ENCODE peak calls at places on chromosomes 16 and 17, in eight cellular contexts. M is uterus, I is PC-3, Z is upper lobe of left lung, D is psoas muscle, H is mammary epithelial cell, V is pancreas, F is tibial artery. N is an unnamed sample. For H3K27me3 and H3K36me3, the result is how much of the 10 kb centered on the place peaks cover.

GRCh38 chr17:49227436-49228261 is 2.9 kb downstream of the PHOSPHO1 start:
- DNase-seq in M (peak), I (peak), Z (peak), D (peak), H (peak), V (peak), F (peak), N (peak)

GRCh38 chr16:35664091-35664693 is 2204.8 kb downstream of the TP53TG3F start:
- DNase-seq in M (no peak), I (no peak), Z (no peak), D (no peak), H (no peak), V (no peak), F (peak), N (no peak)

GRCh38 chr16:81535679-81536360 is 91.2 kb downstream of the CMIP start:
- DNase-seq in M (no peak), I (no peak), Z (no peak), D (no peak), H (no peak), V (no peak), F (no peak), N (no peak)

GRCh38 chr17:49459401-49459984 is 35.6 kb upstream of the NGFR start:
- DNase-seq in M (no peak), I (no peak), Z (no peak), D (no peak), H (no peak), V (no peak), F (no peak), N (no peak)

GRCh38 chr17:66542967-66543525 is 240.6 kb downstream of the PRKCA start:
- DNase-seq in M (no peak), I (peak), Z (no peak), D (no peak), H (no peak), V (no peak), F (no peak), N (peak)

GRCh38 chr17:42178817-42179216 is 2.1 kb downstream of the KCNH4 start:
- DNase-seq in M (no peak), I (no peak), Z (no peak), D (no peak), H (no peak), V (no peak), F (no peak), N (no peak)

GRCh38 chr16:2882460-2883026 is 472 bp upstream of the FLYWCH2 start:
- DNase-seq in M (peak), I (peak), Z (peak), D (peak), H (peak), V (peak), F (peak), N (peak)

GRCh38 chr17:63382136-63382535 is 64.0 kb downstream of the CYB561 start:
- DNase-seq in M (no peak), I (no peak), Z (no peak), D (no peak), H (no peak), V (no peak), F (no peak), N (no peak)

GRCh38 chr16:14301150-14302030 is 230.3 kb downstream of the MRTFB start:
- DNase-seq in M (peak), I (peak), Z (no peak), D (peak), H (peak), V (peak), F (peak), N (no peak)

GRCh38 chr16:64412578-64413280 is 709.1 kb downstream of the CDH11 start:
- DNase-seq in M (no peak), I (peak), Z (no peak), D (no peak), H (peak), V (no peak), F (no peak), N (no peak)

GRCh38 chr17:44363613-44364159 is at the start of gene FAM171A2:
- DNase-seq in M (no peak), I (peak), Z (peak), D (peak), H (peak), V (peak), F (peak), N (peak)

GRCh38 chr16:83682858-83683235 is 124.9 kb upstream of the HSBP1 start:
- DNase-seq in M (no peak), I (no peak), Z (no peak), D (no peak), H (no peak), V (no peak), F (no peak), N (no peak)

GRCh38 chr16:57401943-57402640 is 2.5 kb upstream of the CCL17 start:
- DNase-seq in M (no peak), I (no peak), Z (no peak), D (peak), H (no peak), V (no peak), F (no peak), N (no peak)

GRCh38 chr17:30970757-30971567 is at the start of gene RNF135:
- DNase-seq in M (peak), I (peak), Z (peak), D (peak), H (peak), V (peak), F (peak), N (peak)

GRCh38 chr17:41559548-41559947 is 12.3 kb downstream of the KRT9 start:
- DNase-seq in M (no peak), I (no peak), Z (no peak), D (no peak), H (peak), V (no peak), F (no peak), N (no peak)

GRCh38 chr16:4454618-4455017 is 19.8 kb downstream of the NMRAL1 start:
- DNase-seq in M (no peak), I (no peak), Z (no peak), D (peak), H (no peak), V (peak), F (no peak), N (no peak)

GRCh38 chr17:19645608-19646250 is 2.8 kb upstream of the ALDH3A2 start:
- DNase-seq in M (no peak), I (peak), Z (peak), D (no peak), H (no peak), V (no peak), F (peak), N (no peak)

GRCh38 chr16:50859628-50860360 is 117.9 kb downstream of the CYLD start:
- DNase-seq in M (no peak), I (no peak), Z (no peak), D (no peak), H (no peak), V (no peak), F (no peak), N (no peak)

GRCh38 chr17:80720624-80721577 is 176.3 kb downstream of the RPTOR start:
- DNase-seq in M (no peak), I (peak), Z (no peak), D (no peak), H (peak), V (peak), F (no peak), N (peak)

GRCh38 chr17:80432961-80433550 is 18.1 kb downstream of the ENDOV start:
- DNase-seq in M (no peak), I (no peak), Z (no peak), D (peak), H (no peak), V (no peak), F (no peak), N (no peak)

GRCh38 chr17:18074566-18075272 is 13.0 kb upstream of the DRG2 start:
- DNase-seq in M (no peak), I (no peak), Z (no peak), D (no peak), H (no peak), V (no peak), F (no peak), N (no peak)

GRCh38 chr16:84369938-84370627 is 1.7 kb downstream of the ATP2C2 start:
- DNase-seq in M (no peak), I (peak), Z (peak), D (no peak), H (peak), V (no peak), F (no peak), N (no peak)

GRCh38 chr17:10314332-10314731 is 58.5 kb downstream of the MYH13 start:
- DNase-seq in M (no peak), I (no peak), Z (no peak), D (no peak), H (no peak), V (no peak), F (no peak), N (no peak)

GRCh38 chr17:65987988-65988387 is 203.9 kb downstream of the CEP112 start:
- DNase-seq in M (no peak), I (peak), Z (no peak), D (no peak), H (peak), V (no peak), F (no peak), N (peak)

GRCh38 chr16:55623640-55624039 is 32.1 kb upstream of the SLC6A2 start:
- DNase-seq in M (no peak), I (no peak), Z (no peak), D (no peak), H (no peak), V (no peak), F (no peak), N (no peak)

GRCh38 chr17:7241047-7241733 is 1.1 kb downstream of the GABARAP start:
- DNase-seq in M (no peak), I (no peak), Z (no peak), D (no peak), H (no peak), V (no peak), F (no peak), N (no peak)

GRCh38 chr16:86930001-86930400 is 351.7 kb downstream of the FOXL1 start:
- DNase-seq in M (no peak), I (no peak), Z (no peak), D (no peak), H (no peak), V (no peak), F (no peak), N (no peak)

GRCh38 chr17:2070241-2071023 is 15.5 kb downstream of the HIC1 start:
- DNase-seq in M (peak), I (no peak), Z (no peak), D (no peak), H (no peak), V (peak), F (no peak), N (peak)

GRCh38 chr16:88882358-88883030 is 16.0 kb upstream of the PABPN1L start:
- DNase-seq in M (no peak), I (peak), Z (no peak), D (no peak), H (no peak), V (no peak), F (no peak), N (no peak)

GRCh38 chr16:50245417-50246298 is 20.7 kb upstream of the ADCY7 start:
- DNase-seq in M (no peak), I (peak), Z (peak), D (no peak), H (peak), V (no peak), F (peak), N (peak)

GRCh38 chr17:77733576-77734296 is 224.8 kb upstream of the TNRC6C start:
- DNase-seq in M (no peak), I (no peak), Z (peak), D (no peak), H (no peak), V (no peak), F (peak), N (no peak)

GRCh38 chr17:80050706-80051105 is 14.3 kb downstream of the CCDC40 start:
- DNase-seq in M (no peak), I (no peak), Z (no peak), D (no peak), H (no peak), V (no peak), F (no peak), N (no peak)

GRCh38 chr16:67149276-67150057 is 1.3 kb downstream of the B3GNT9 start:
- DNase-seq in M (no peak), I (no peak), Z (no peak), D (no peak), H (no peak), V (peak), F (no peak), N (no peak)
- H3K4me3 ChIP-seq in M (no peak), I (no peak), Z (no peak), D (peak), H (peak), V (no peak), F (no peak), N (peak)

GRCh38 chr16:89919535-89920406 is 1.1 kb downstream of the MC1R start:
- DNase-seq in M (no peak), I (no peak), Z (no peak), D (no peak), H (no peak), V (peak), F (no peak), N (no peak)

GRCh38 chr16:89922477-89922883 is 662 bp upstream of the TUBB3 start:
- DNase-seq in M (peak), I (peak), Z (peak), D (peak), H (peak), V (peak), F (peak), N (peak)

GRCh38 chr16:89921131-89921698 is 1.9 kb upstream of the TUBB3 start:
- DNase-seq in M (no peak), I (no peak), Z (no peak), D (no peak), H (no peak), V (peak), F (no peak), N (no peak)

GRCh38 chr16:89921699-89922476 is 1.3 kb upstream of the TUBB3 start:
- DNase-seq in M (peak), I (peak), Z (peak), D (peak), H (peak), V (no peak), F (peak), N (peak)

DNA sequence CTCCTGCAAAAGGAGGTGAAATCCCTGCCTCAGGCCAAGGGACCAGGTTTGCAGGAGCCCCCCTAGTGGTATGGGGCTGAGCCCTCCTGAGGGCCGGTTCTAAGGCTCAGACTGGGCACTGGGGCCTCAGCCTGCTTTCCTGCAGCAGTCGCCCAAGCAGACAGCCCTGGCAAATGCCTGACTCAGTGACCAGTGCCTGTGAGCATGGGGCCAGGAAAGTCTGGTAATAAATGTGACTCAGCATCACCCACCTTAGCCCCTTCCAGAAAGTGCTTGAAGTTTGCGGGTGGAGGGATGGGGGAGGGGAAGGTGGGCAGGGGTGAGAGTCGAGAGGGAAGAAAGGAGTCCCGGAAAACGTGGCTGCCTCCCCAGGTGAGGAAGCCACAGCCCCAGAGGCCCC is 2.1 kb downstream of the MC1R start:
- DNase-seq in M (no peak), I (no peak), Z (no peak), D (no peak), H (no peak), V (peak), F (no peak), N (no peak)
- H3K27me3 ChIP-seq in M (under half), I (under half), Z (under half), D (half or more), H (under half), V (under half), F (under half), N (under half)

GRCh38 chr16:1371054-1371978 is 19.6 kb downstream of the GNPTG start:
- DNase-seq in M (no peak), I (no peak), Z (no peak), D (no peak), H (no peak), V (no peak), F (no peak), N (no peak)
- H3K36me3 ChIP-seq in M (under half), I (under half), Z (under half), D (under half), H (under half), V (under half), F (under half), N (under half)

GRCh38 chr17:27424516-27424915 is 31.7 kb upstream of the KSR1 start:
- DNase-seq in M (no peak), I (no peak), Z (no peak), D (no peak), H (no peak), V (no peak), F (peak), N (no peak)
- H3K4me3 ChIP-seq in M (no peak), I (no peak), Z (no peak), D (no peak), H (no peak), V (no peak), F (no peak), N (no peak)

GRCh38 chr16:85473326-85473725 is 139.8 kb upstream of the GSE1 start:
- DNase-seq in M (no peak), I (no peak), Z (no peak), D (no peak), H (no peak), V (no peak), F (no peak), N (no peak)

GRCh38 chr16:85472514-85472913 is 140.6 kb upstream of the GSE1 start:
- DNase-seq in M (no peak), I (no peak), Z (no peak), D (no peak), H (no peak), V (no peak), F (no peak), N (no peak)

GRCh38 chr16:85471469-85472431 is 141.4 kb upstream of the GSE1 start:
- DNase-seq in M (no peak), I (peak), Z (peak), D (no peak), H (peak), V (no peak), F (no peak), N (no peak)

GRCh38 chr16:85469929-85470590 is 143.1 kb upstream of the GSE1 start:
- DNase-seq in M (no peak), I (no peak), Z (no peak), D (no peak), H (no peak), V (no peak), F (no peak), N (no peak)

DNA sequence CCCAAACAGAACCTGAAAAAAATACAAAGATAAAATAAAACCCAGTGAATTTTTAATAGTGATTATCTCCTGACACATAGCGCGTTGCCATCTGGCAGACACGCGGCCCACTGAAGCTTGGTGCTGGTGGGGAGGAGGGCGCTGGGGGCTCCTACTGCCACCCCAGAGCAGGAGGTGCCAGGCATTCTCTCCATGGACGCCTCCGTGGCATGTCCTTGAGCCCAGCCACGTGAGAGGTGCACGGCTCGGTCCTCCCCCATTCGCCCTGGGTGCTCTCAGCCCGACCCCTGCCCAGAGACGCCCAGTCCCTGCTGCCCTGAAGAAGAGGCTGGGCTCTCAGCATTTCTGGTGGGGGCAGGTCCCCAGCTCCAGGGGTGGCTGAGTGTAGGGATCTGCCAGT is 142.2 kb upstream of the GSE1 start:
- DNase-seq in M (no peak), I (no peak), Z (no peak), D (no peak), H (no peak), V (no peak), F (no peak), N (no peak)
- H3K27me3 ChIP-seq in M (under half), I (under half), Z (under half), D (under half), H (under half), V (under half), F (under half), N (under half)

GRCh38 chr17:75658237-75658636 is 8.7 kb downstream of the RECQL5 start:
- DNase-seq in M (no peak), I (no peak), Z (no peak), D (no peak), H (no peak), V (peak), F (no peak), N (no peak)
- H3K36me3 ChIP-seq in M (under half), I (under half), Z (under half), D (under half), H (under half), V (under half), F (under half), N (half or more)

GRCh38 chr17:35162755-35163154 is 15.1 kb downstream of the UNC45B start:
- DNase-seq in M (no peak), I (no peak), Z (no peak), D (no peak), H (no peak), V (no peak), F (no peak), N (no peak)
- H3K4me3 ChIP-seq in M (no peak), I (no peak), Z (no peak), D (no peak), H (no peak), V (no peak), F (no peak), N (no peak)

DNA sequence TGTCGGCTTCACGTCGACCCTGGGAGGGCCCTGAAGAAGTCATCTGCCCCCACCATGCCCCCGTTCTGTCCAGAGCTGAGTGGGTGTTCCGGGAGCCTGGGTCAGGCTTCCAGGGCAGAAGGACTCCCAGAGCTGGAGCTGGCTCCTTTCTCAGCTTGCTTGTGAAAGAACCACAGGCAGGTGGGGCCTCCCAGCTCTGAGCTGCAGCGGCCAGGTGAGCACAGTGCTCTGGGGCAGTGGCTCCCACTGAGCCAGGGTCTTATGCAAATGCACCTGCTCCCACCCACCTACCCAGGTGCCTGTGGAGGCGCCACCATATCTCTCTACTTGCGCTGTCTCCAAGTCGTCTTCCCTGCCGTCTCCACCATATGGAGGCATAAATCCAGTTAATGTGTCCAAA is 140.0 kb upstream of the RPL38 start:
- DNase-seq in M (no peak), I (no peak), Z (no peak), D (no peak), H (no peak), V (no peak), F (no peak), N (no peak)
- H3K27me3 ChIP-seq in M (under half), I (half or more), Z (under half), D (under half), H (under half), V (under half), F (under half), N (under half)